ENCODE peak calls at places on chromosomes 5 and 9, in seven cellular contexts. E is left ventricle myocardium inferior; T is amygdala; G is aorta; P is endothelial cell; O is activated T-helper 1 cell treated with anti-CD3 and anti-CD28 coated beads, Interleukin-2, amount 50 U/mL, for 16 hours; M is vagina. H is an unnamed sample.

GRCh38 chr9:133000842-133001241 is 22.3 kb downstream of the GFI1B start:
- DNase-seq in E (no peak), T (no peak), G (no peak), P (no peak), O (no peak), M (no peak), H (no peak)

GRCh38 chr9:5269249-5269715 is 35.2 kb downstream of the RLN2 start:
- DNase-seq in E (no peak), T (no peak), G (no peak), P (no peak), O (no peak), M (no peak), H (no peak)

GRCh38 chr5:76617675-76618074 is 5.5 kb downstream of the F2RL2 start:
- DNase-seq in E (no peak), T (no peak), G (no peak), P (no peak), O (no peak), M (no peak), H (no peak)

GRCh38 chr5:75753182-75753581 is 35.9 kb upstream of the POC5 start:
- DNase-seq in E (no peak), T (no peak), G (no peak), P (no peak), O (no peak), M (no peak), H (no peak)

GRCh38 chr5:84181093-84181492 is 203.6 kb downstream of the EDIL3 start:
- DNase-seq in E (no peak), T (no peak), G (no peak), P (no peak), O (no peak), M (no peak), H (no peak)

GRCh38 chr5:17157294-17157693 is 60.1 kb upstream of the BASP1 start:
- DNase-seq in E (no peak), T (no peak), G (no peak), P (no peak), O (no peak), M (no peak), H (no peak)

GRCh38 chr5:93186031-93186682 is 394.9 kb downstream of the NR2F1-AS1 start:
- DNase-seq in E (no peak), T (no peak), G (no peak), P (no peak), O (no peak), M (no peak), H (no peak)

GRCh38 chr9:129497064-129497836 is 123.7 kb downstream of the C9orf50 start:
- DNase-seq in E (peak), T (no peak), G (peak), P (no peak), O (no peak), M (no peak), H (no peak)

GRCh38 chr5:76679231-76679630 is 36.7 kb upstream of the F2R start:
- DNase-seq in E (peak), T (no peak), G (no peak), P (no peak), O (no peak), M (no peak), H (no peak)

GRCh38 chr9:123355761-123356520 is at the start of gene CRB2:
- DNase-seq in E (no peak), T (no peak), G (no peak), P (peak), O (no peak), M (no peak), H (no peak)

GRCh38 chr9:18208166-18209059 is 265.5 kb upstream of the ADAMTSL1 start:
- DNase-seq in E (no peak), T (no peak), G (no peak), P (peak), O (no peak), M (no peak), H (no peak)

GRCh38 chr9:137731216-137731946 is 112.6 kb downstream of the EHMT1 start:
- DNase-seq in E (no peak), T (no peak), G (no peak), P (no peak), O (no peak), M (no peak), H (no peak)

GRCh38 chr5:171419663-171420428 is 399 bp downstream of the FGF18 start:
- DNase-seq in E (peak), T (no peak), G (no peak), P (peak), O (no peak), M (no peak), H (no peak)

GRCh38 chr9:101629624-101630023 is 34.9 kb upstream of the PPP3R2 start:
- DNase-seq in E (no peak), T (no peak), G (no peak), P (no peak), O (no peak), M (no peak), H (no peak)

GRCh38 chr5:36099748-36100147 is 33.1 kb upstream of the UGT3A2 start:
- DNase-seq in E (no peak), T (no peak), G (no peak), P (no peak), O (no peak), M (no peak), H (no peak)